ENCODE peak calls at places on chromosome 14, in six cellular contexts. One of them, this sample, is unnamed.

GRCh38 chr14:51396222-51396815 is 156.3 kb downstream of the TMX1 start:
- DNase-seq in heart left ventricle: peak; percentile 17
- DNase-seq in neuronal stem cell: no peak
- DNase-seq in pancreas: no peak
- DNase-seq in A549: peak; percentile 74
- DNase-seq in tibial artery: peak; percentile 38
- DNase-seq in this sample: no peak

GRCh38 chr14:22596354-22596879 is 1.7 kb upstream of the ABHD4 start:
- DNase-seq in A549: no peak
- DNase-seq in tibial artery: no peak
- DNase-seq in pancreas: no peak
- DNase-seq in heart left ventricle: no peak
- DNase-seq in neuronal stem cell: no peak
- DNase-seq in this sample: no peak

GRCh38 chr14:39367387-39367751 is 64.9 kb downstream of the FBXO33 start:
- DNase-seq in neuronal stem cell: no peak
- DNase-seq in tibial artery: no peak
- DNase-seq in A549: no peak
- DNase-seq in pancreas: no peak
- DNase-seq in heart left ventricle: no peak
- DNase-seq in this sample: no peak

GRCh38 chr14:21054123-21054767 is 3.4 kb upstream of the RNASE8 start:
- DNase-seq in tibial artery: no peak
- DNase-seq in A549: no peak
- DNase-seq in neuronal stem cell: no peak
- DNase-seq in pancreas: no peak
- DNase-seq in heart left ventricle: no peak
- DNase-seq in this sample: no peak

GRCh38 chr14:56400426-56400825 is 179.2 kb upstream of the TMEM260 start:
- DNase-seq in pancreas: no peak
- DNase-seq in A549: no peak
- DNase-seq in neuronal stem cell: no peak
- DNase-seq in tibial artery: no peak
- DNase-seq in heart left ventricle: no peak
- DNase-seq in this sample: no peak

GRCh38 chr14:78848234-78848820 is 678.2 kb downstream of the NRXN3 start:
- DNase-seq in neuronal stem cell: peak; percentile 58
- DNase-seq in heart left ventricle: peak; percentile 6
- DNase-seq in tibial artery: no peak
- DNase-seq in A549: peak; percentile 54
- DNase-seq in pancreas: peak; percentile 71
- DNase-seq in this sample: peak; percentile 34

GRCh38 chr14:64701660-64702059 is 2.6 kb upstream of the PLEKHG3 start:
- DNase-seq in pancreas: no peak
- DNase-seq in A549: no peak
- DNase-seq in heart left ventricle: no peak
- DNase-seq in neuronal stem cell: no peak
- DNase-seq in tibial artery: no peak
- DNase-seq in this sample: no peak

GRCh38 chr14:91388551-91388975 is 29.1 kb downstream of the CCDC88C start:
- DNase-seq in tibial artery: no peak
- DNase-seq in A549: no peak
- DNase-seq in heart left ventricle: no peak
- DNase-seq in pancreas: no peak
- DNase-seq in neuronal stem cell: no peak
- DNase-seq in this sample: no peak

GRCh38 chr14:65373671-65374039 is 38.9 kb upstream of the FUT8 start:
- DNase-seq in neuronal stem cell: no peak
- DNase-seq in pancreas: no peak
- DNase-seq in tibial artery: no peak
- DNase-seq in A549: no peak
- DNase-seq in heart left ventricle: no peak
- DNase-seq in this sample: no peak

GRCh38 chr14:73787760-73788508 is 63.7 kb upstream of the PTGR2 start:
- DNase-seq in neuronal stem cell: no peak
- DNase-seq in pancreas: peak; percentile 36
- DNase-seq in A549: no peak
- DNase-seq in tibial artery: no peak
- DNase-seq in heart left ventricle: no peak
- DNase-seq in this sample: no peak

GRCh38 chr14:67168110-67168441 is 21.2 kb upstream of the GARIN2 start:
- DNase-seq in heart left ventricle: no peak
- DNase-seq in A549: no peak
- DNase-seq in tibial artery: no peak
- DNase-seq in neuronal stem cell: no peak
- DNase-seq in pancreas: no peak
- DNase-seq in this sample: no peak

GRCh38 chr14:89265229-89265628 is 151.8 kb downstream of the FOXN3 start:
- DNase-seq in A549: no peak
- DNase-seq in neuronal stem cell: no peak
- DNase-seq in heart left ventricle: no peak
- DNase-seq in pancreas: no peak
- DNase-seq in tibial artery: no peak
- DNase-seq in this sample: no peak

GRCh38 chr14:54299393-54300363 is 97.1 kb upstream of the CDKN3 start:
- DNase-seq in neuronal stem cell: no peak
- DNase-seq in tibial artery: no peak
- DNase-seq in heart left ventricle: peak; percentile 26
- DNase-seq in pancreas: no peak
- DNase-seq in A549: no peak
- DNase-seq in this sample: no peak

GRCh38 chr14:71163050-71163841 is 256.0 kb downstream of the PCNX1 start:
- DNase-seq in tibial artery: no peak
- DNase-seq in A549: no peak
- DNase-seq in heart left ventricle: no peak
- DNase-seq in pancreas: no peak
- DNase-seq in neuronal stem cell: no peak
- DNase-seq in this sample: no peak

GRCh38 chr14:29126361-29126760 is 359.8 kb downstream of the FOXG1 start:
- DNase-seq in heart left ventricle: no peak
- DNase-seq in tibial artery: no peak
- DNase-seq in pancreas: no peak
- DNase-seq in neuronal stem cell: no peak
- DNase-seq in A549: no peak
- DNase-seq in this sample: no peak

GRCh38 chr14:20295067-20295466 is 10.7 kb downstream of the TTC5 start:
- DNase-seq in pancreas: no peak
- DNase-seq in neuronal stem cell: no peak
- DNase-seq in A549: no peak
- DNase-seq in tibial artery: no peak
- DNase-seq in heart left ventricle: no peak
- DNase-seq in this sample: no peak

GRCh38 chr14:23829736-23830474 is 123.7 kb upstream of the DHRS4 start:
- DNase-seq in A549: peak; percentile 89
- DNase-seq in heart left ventricle: peak; percentile 7
- DNase-seq in neuronal stem cell: no peak
- DNase-seq in tibial artery: no peak
- DNase-seq in pancreas: no peak
- DNase-seq in this sample: no peak

GRCh38 chr14:60931206-60931605 is 49.7 kb downstream of the TRMT5 start:
- DNase-seq in heart left ventricle: no peak
- DNase-seq in pancreas: no peak
- DNase-seq in tibial artery: no peak
- DNase-seq in neuronal stem cell: peak; percentile 26
- DNase-seq in A549: no peak
- DNase-seq in this sample: no peak

GRCh38 chr14:51443195-51444018 is 203.4 kb downstream of the TMX1 start:
- DNase-seq in tibial artery: no peak
- DNase-seq in heart left ventricle: no peak
- DNase-seq in A549: no peak
- DNase-seq in pancreas: no peak
- DNase-seq in neuronal stem cell: no peak
- DNase-seq in this sample: no peak

GRCh38 chr14:49584058-49584457 is 2.1 kb downstream of the RPS29 start:
- DNase-seq in heart left ventricle: no peak
- DNase-seq in neuronal stem cell: no peak
- DNase-seq in pancreas: no peak
- DNase-seq in tibial artery: no peak
- DNase-seq in A549: no peak
- DNase-seq in this sample: no peak

GRCh38 chr14:49583629-49584028 is 2.6 kb downstream of the RPS29 start:
- DNase-seq in tibial artery: no peak
- DNase-seq in neuronal stem cell: no peak
- DNase-seq in pancreas: no peak
- DNase-seq in heart left ventricle: no peak
- DNase-seq in A549: no peak
- DNase-seq in this sample: no peak

GRCh38 chr14:49589387-49589786 is 3.2 kb upstream of the RPS29 start:
- DNase-seq in heart left ventricle: no peak
- DNase-seq in A549: no peak
- DNase-seq in neuronal stem cell: no peak
- DNase-seq in tibial artery: no peak
- DNase-seq in pancreas: no peak
- DNase-seq in this sample: no peak

GRCh38 chr14:49585803-49586672 is at the start of gene RPS29:
- DNase-seq in heart left ventricle: peak; percentile 96
- DNase-seq in tibial artery: peak; percentile 98
- DNase-seq in A549: peak; percentile 99
- DNase-seq in neuronal stem cell: peak; percentile 100
- DNase-seq in pancreas: peak; percentile 95
- DNase-seq in this sample: peak; percentile 98

DNA sequence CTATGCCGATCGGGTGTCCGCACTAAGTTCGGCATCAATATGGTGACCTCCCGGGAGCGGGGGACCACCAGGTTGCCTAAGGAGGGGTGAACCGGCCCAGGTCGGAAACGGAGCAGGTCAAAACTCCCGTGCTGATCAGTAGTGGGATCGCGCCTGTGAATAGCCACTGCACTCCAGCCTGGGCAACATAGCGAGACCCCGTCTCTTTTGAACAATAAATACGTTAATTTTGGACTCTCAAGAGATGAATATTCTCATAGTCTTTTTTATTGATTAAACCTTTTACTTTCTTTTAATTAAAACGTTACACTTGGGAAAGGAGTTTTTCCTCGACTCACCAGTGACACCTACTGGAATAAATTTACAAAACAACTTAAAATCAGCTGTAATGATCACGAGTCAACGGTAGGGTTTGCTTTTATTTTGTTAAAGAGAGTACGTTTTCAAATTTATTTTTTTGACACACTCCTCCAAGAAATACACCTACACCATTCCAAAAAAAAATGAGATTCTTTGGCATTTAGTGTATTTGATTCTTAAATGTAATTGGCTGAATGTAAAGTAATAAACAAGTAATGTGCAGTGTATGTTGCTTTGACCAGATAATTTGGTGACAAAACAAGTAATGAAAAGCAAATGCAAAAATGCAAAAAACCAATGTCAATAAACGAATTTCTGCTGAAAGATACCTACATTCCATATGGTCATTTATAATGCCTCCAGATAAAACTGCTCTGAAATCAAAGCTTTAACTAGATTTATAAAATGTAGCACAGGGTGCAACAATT is 687 bp upstream of the RPS29 start:
- DNase-seq in neuronal stem cell: peak; percentile 70
- DNase-seq in pancreas: no peak
- DNase-seq in A549: peak; percentile 83
- DNase-seq in heart left ventricle: no peak
- DNase-seq in tibial artery: no peak
- DNase-seq in this sample: no peak
- H3K4me3 ChIP-seq in neuronal stem cell: no peak overlapping the region
- H3K4me3 ChIP-seq in pancreas: no peak overlapping the region
- H3K4me3 ChIP-seq in A549: peak overlapping the region; percentile 14
- H3K4me3 ChIP-seq in heart left ventricle: peak overlapping the region; percentile 95
- H3K4me3 ChIP-seq in tibial artery: peak overlapping the region; percentile 74
- H3K4me3 ChIP-seq in this sample: no peak overlapping the region

GRCh38 chr14:58631720-58632119 is 6.0 kb upstream of the DACT1 start:
- DNase-seq in neuronal stem cell: no peak
- DNase-seq in tibial artery: no peak
- DNase-seq in A549: no peak
- DNase-seq in pancreas: no peak
- DNase-seq in heart left ventricle: no peak
- DNase-seq in this sample: no peak
- H3K4me1 ChIP-seq in neuronal stem cell: peaks cover 7% of the 10 kb centered on the region
- H3K4me1 ChIP-seq in tibial artery: peaks cover 11% of the 10 kb centered on the region
- H3K4me1 ChIP-seq in A549: peaks cover 2% of the 10 kb centered on the region
- H3K4me1 ChIP-seq in pancreas: no peaks in the 10 kb centered on the region
- H3K4me1 ChIP-seq in heart left ventricle: no peaks in the 10 kb centered on the region
- H3K4me1 ChIP-seq in this sample: no peaks in the 10 kb centered on the region

DNA sequence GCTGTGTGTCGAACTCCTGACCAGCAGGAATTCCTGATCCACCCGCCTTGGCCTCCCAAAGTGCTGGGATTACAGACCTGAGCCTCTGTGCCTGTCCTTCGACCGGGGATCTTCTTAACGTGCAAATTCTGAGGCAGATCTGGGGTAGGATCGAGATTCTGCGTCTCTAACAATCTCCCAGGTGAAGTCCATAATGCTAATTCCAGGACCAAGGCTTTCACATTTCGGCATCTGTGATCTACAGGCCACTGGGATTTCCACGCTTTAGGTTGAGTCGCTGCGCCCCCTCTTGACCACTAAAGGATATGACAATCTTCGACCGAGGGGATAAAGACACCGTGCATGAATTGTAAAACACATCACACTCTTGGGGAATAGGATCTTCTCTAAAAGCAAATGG is 24.8 kb downstream of the FOS start:
- DNase-seq in heart left ventricle: peak; percentile 39
- DNase-seq in pancreas: peak; percentile 62
- DNase-seq in A549: peak; percentile 82
- DNase-seq in tibial artery: peak; percentile 69
- DNase-seq in neuronal stem cell: peak; percentile 65
- DNase-seq in this sample: no peak
- H3K27ac ChIP-seq in heart left ventricle: no peak overlapping the region
- H3K27ac ChIP-seq in pancreas: no peak overlapping the region
- H3K27ac ChIP-seq in A549: peak overlapping the region; percentile 64
- H3K27ac ChIP-seq in tibial artery: no peak overlapping the region
- H3K27ac ChIP-seq in neuronal stem cell: no peak overlapping the region
- H3K27ac ChIP-seq in this sample: no peak overlapping the region

DNA sequence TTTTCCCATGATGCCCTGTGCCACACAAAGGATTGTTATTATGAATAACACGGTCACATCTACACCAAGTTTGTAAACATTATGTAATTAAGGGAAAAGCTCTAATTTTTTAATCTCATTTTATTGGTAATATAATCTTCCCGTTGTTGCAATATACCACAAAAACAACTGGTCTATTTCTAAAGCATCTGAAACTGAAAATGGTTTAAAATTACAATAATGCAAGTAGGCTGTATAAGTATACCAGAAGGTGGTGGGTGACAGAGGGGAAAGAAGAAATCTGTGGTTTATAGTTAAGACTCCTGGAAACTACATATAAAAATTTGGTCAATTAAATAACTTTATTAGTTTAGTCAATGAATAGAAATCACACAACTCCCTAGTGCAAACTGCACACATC is 5.2 kb downstream of the DDHD1 start:
- DNase-seq in neuronal stem cell: no peak
- DNase-seq in heart left ventricle: no peak
- DNase-seq in A549: no peak
- DNase-seq in tibial artery: no peak
- DNase-seq in pancreas: no peak
- DNase-seq in this sample: no peak
- H3K4me3 ChIP-seq in neuronal stem cell: no peak overlapping the region
- H3K4me3 ChIP-seq in heart left ventricle: no peak overlapping the region
- H3K4me3 ChIP-seq in A549: no peak overlapping the region
- H3K4me3 ChIP-seq in tibial artery: no peak overlapping the region
- H3K4me3 ChIP-seq in pancreas: no peak overlapping the region
- H3K4me3 ChIP-seq in this sample: no peak overlapping the region

GRCh38 chr14:100287202-100287997 is 18.8 kb downstream of the SLC25A29 start:
- DNase-seq in pancreas: peak; percentile 47
- DNase-seq in heart left ventricle: no peak
- DNase-seq in A549: no peak
- DNase-seq in neuronal stem cell: no peak
- DNase-seq in tibial artery: no peak
- DNase-seq in this sample: no peak
- H3K4me1 ChIP-seq in pancreas: no peaks in the 10 kb centered on the region
- H3K4me1 ChIP-seq in heart left ventricle: peaks cover 7% of the 10 kb centered on the region
- H3K4me1 ChIP-seq in A549: peaks cover 9% of the 10 kb centered on the region
- H3K4me1 ChIP-seq in neuronal stem cell: peaks cover 9% of the 10 kb centered on the region
- H3K4me1 ChIP-seq in tibial artery: peaks cover 28% of the 10 kb centered on the region
- H3K4me1 ChIP-seq in this sample: peaks cover 13% of the 10 kb centered on the region

GRCh38 chr14:80260649-80261048 is 49.3 kb upstream of the DIO2 start:
- DNase-seq in A549: no peak
- DNase-seq in tibial artery: no peak
- DNase-seq in pancreas: no peak
- DNase-seq in heart left ventricle: peak; percentile 9
- DNase-seq in neuronal stem cell: no peak
- DNase-seq in this sample: no peak
- H3K27ac ChIP-seq in A549: no peak overlapping the region
- H3K27ac ChIP-seq in tibial artery: no peak overlapping the region
- H3K27ac ChIP-seq in pancreas: no peak overlapping the region
- H3K27ac ChIP-seq in heart left ventricle: peak overlapping the region; percentile 69
- H3K27ac ChIP-seq in neuronal stem cell: no peak overlapping the region
- H3K27ac ChIP-seq in this sample: no peak overlapping the region

This sample was measured in lung.